ENCODE peak calls at places on chromosomes 11 and 22, in eight cellular contexts. Z is mesothelial cell of epicardium; L is stimulated activated CD4-positive, alpha-beta T cell treated with anti-CD3 and anti-CD28 coated beads, TNF-alpha, amount 100 ng/mL, for 48 hours; T is SK-N-MC; C is activated CD4-positive, alpha-beta T cell treated with anti-CD3 and anti-CD28 coated beads for 24 hours; M is non-pigmented ciliary epithelial cell; I is DMS153; D is ACHN. R is an unnamed sample.

GRCh38 chr11:77121876-77122575 is 6.0 kb upstream of the MYO7A start:
- DNase-seq in Z (no peak), D (no peak), C (no peak), T (no peak), I (no peak), M (no peak), L (no peak), R (no peak)

GRCh38 chr11:28289444-28289843 is 181.3 kb downstream of the METTL15 start:
- DNase-seq in C (no peak), Z (no peak), M (peak), T (no peak), D (peak), I (no peak), L (no peak), R (no peak)

GRCh38 chr11:134752526-134752925 is 340.5 kb upstream of the B3GAT1 start:
- DNase-seq in I (no peak), T (no peak), Z (no peak), D (no peak), M (no peak), C (no peak), L (no peak), R (no peak)

GRCh38 chr11:69879734-69880005 is 60.5 kb upstream of the FGF3 start:
- DNase-seq in C (no peak), M (no peak), T (no peak), I (no peak), D (no peak), Z (no peak), L (no peak), R (no peak)

GRCh38 chr11:125904678-125905077 is 370 bp downstream of the DDX25 start:
- DNase-seq in C (no peak), D (no peak), T (no peak), Z (no peak), M (no peak), L (no peak), I (no peak), R (no peak)

GRCh38 chr22:17161991-17162390 is 2.9 kb upstream of the HDHD5 start:
- DNase-seq in T (no peak), I (no peak), D (no peak), C (no peak), L (no peak), M (no peak), Z (no peak), R (no peak)

GRCh38 chr22:35631597-35631996 is 14.5 kb upstream of the MB start:
- DNase-seq in D (peak), T (no peak), L (no peak), C (no peak), M (no peak), Z (no peak), I (no peak), R (peak)

GRCh38 chr11:70736461-70736860 is 338.1 kb downstream of the CTTN start:
- DNase-seq in Z (no peak), D (no peak), L (no peak), C (no peak), T (no peak), I (no peak), M (no peak), R (no peak)

GRCh38 chr11:62266558-62266957 is 3.4 kb upstream of the SCGB2A2 start:
- DNase-seq in M (no peak), C (no peak), Z (no peak), L (no peak), T (no peak), D (no peak), I (no peak), R (no peak)

GRCh38 chr11:72720047-72720446 is 32.2 kb downstream of the ARAP1 start:
- DNase-seq in M (no peak), D (no peak), T (no peak), I (no peak), Z (no peak), C (no peak), L (no peak), R (no peak)

GRCh38 chr11:65204646-65205601 is 23.2 kb downstream of the CAPN1 start:
- DNase-seq in T (peak), Z (no peak), M (no peak), I (no peak), L (no peak), D (peak), C (peak), R (peak)

GRCh38 chr22:43240614-43241013 is 53.7 kb upstream of the TTLL12 start:
- DNase-seq in C (no peak), Z (no peak), M (no peak), D (no peak), L (no peak), I (no peak), T (no peak), R (no peak)

GRCh38 chr22:44088976-44089570 is 65.0 kb downstream of the PARVB start:
- DNase-seq in D (no peak), Z (no peak), C (no peak), I (no peak), T (no peak), L (no peak), M (peak), R (no peak)

GRCh38 chr11:70663815-70664214 is 265.5 kb downstream of the CTTN start:
- DNase-seq in L (no peak), T (no peak), I (no peak), C (no peak), M (no peak), Z (no peak), D (no peak), R (no peak)

GRCh38 chr22:36016656-36017055 is 12.0 kb downstream of the RBFOX2 start:
- DNase-seq in I (no peak), L (no peak), D (no peak), C (no peak), Z (no peak), T (no peak), M (no peak), R (no peak)

GRCh38 chr11:126410649-126411048 is 55.2 kb downstream of the ST3GAL4 start:
- DNase-seq in D (no peak), I (no peak), T (no peak), Z (no peak), C (no peak), L (no peak), M (no peak), R (no peak)

GRCh38 chr11:69661413-69661715 is 13.8 kb downstream of the LTO1 start:
- DNase-seq in I (no peak), T (no peak), M (no peak), C (no peak), L (no peak), D (no peak), Z (no peak), R (no peak)

GRCh38 chr11:44559207-44559943 is 6.1 kb upstream of the CD82 start:
- DNase-seq in Z (no peak), D (no peak), T (no peak), M (no peak), L (no peak), I (no peak), C (no peak), R (no peak)

GRCh38 chr22:32700186-32700882 is 101.2 kb upstream of the TIMP3 start:
- DNase-seq in D (no peak), C (no peak), M (no peak), I (no peak), L (no peak), T (no peak), Z (no peak), R (no peak)

GRCh38 chr22:49937758-49938564 is 19.5 kb downstream of the CRELD2 start:
- DNase-seq in M (no peak), Z (no peak), L (no peak), C (no peak), I (no peak), T (no peak), D (no peak), R (no peak)

GRCh38 chr22:27534720-27535125 is 266.8 kb downstream of the MN1 start:
- DNase-seq in L (no peak), I (no peak), C (no peak), Z (no peak), T (no peak), M (no peak), D (no peak), R (no peak)

GRCh38 chr22:36907464-36907863 is 6.0 kb upstream of the CSF2RB start:
- DNase-seq in L (no peak), T (no peak), M (no peak), C (no peak), Z (no peak), I (no peak), D (no peak), R (no peak)

GRCh38 chr11:117610045-117610444 is 187.0 kb downstream of the DSCAML1 start:
- DNase-seq in M (peak), L (no peak), T (no peak), C (no peak), D (peak), Z (no peak), I (no peak), R (peak)

GRCh38 chr11:21405403-21405802 is 736.0 kb downstream of the NELL1 start:
- DNase-seq in Z (no peak), T (no peak), M (no peak), L (no peak), I (no peak), D (no peak), C (no peak), R (no peak)

GRCh38 chr11:66181632-66182345 is 86.7 kb upstream of the RAB1B start:
- DNase-seq in M (no peak), Z (no peak), I (no peak), C (no peak), L (no peak), D (no peak), T (no peak), R (no peak)

GRCh38 chr11:15119826-15120225 is 5.1 kb downstream of the INSC start:
- DNase-seq in I (no peak), T (no peak), C (no peak), L (no peak), Z (no peak), D (no peak), M (no peak), R (no peak)

GRCh38 chr22:19404676-19405075 is 26.9 kb downstream of the HIRA start:
- DNase-seq in M (no peak), D (no peak), L (no peak), C (no peak), Z (no peak), T (no peak), I (no peak), R (no peak)

GRCh38 chr11:90496722-90497121 is 273.9 kb upstream of the CHORDC1 start:
- DNase-seq in M (no peak), T (no peak), I (no peak), D (no peak), C (no peak), L (no peak), Z (no peak), R (no peak)

GRCh38 chr11:9473408-9473807 is 12.6 kb downstream of the ZNF143 start:
- DNase-seq in Z (no peak), M (no peak), D (no peak), C (no peak), T (no peak), I (no peak), L (no peak), R (no peak)

GRCh38 chr22:44822479-44822878 is 70.1 kb downstream of the ARHGAP8 start:
- DNase-seq in Z (no peak), C (no peak), M (no peak), T (no peak), L (no peak), D (no peak), I (no peak), R (no peak)

GRCh38 chr22:24107668-24108067 is 73.6 kb upstream of the SUSD2 start:
- DNase-seq in Z (no peak), L (no peak), T (no peak), C (no peak), D (peak), M (peak), I (no peak), R (no peak)

GRCh38 chr11:36131719-36132349 is 157.4 kb downstream of the COMMD9 start:
- DNase-seq in C (no peak), I (no peak), M (no peak), T (peak), L (no peak), D (no peak), Z (no peak), R (peak)

GRCh38 chr11:36605221-36606216 is 7.5 kb upstream of the RAG2 start:
- DNase-seq in M (no peak), D (no peak), L (no peak), I (no peak), T (no peak), Z (no peak), C (no peak), R (no peak)

GRCh38 chr11:130218501-130218900 is 58.9 kb downstream of the ST14 start:
- DNase-seq in C (no peak), D (no peak), I (no peak), T (no peak), M (no peak), Z (no peak), L (no peak), R (no peak)

R was measured in Calu3.